ENCODE peak calls at places on chromosome 5, in nine cellular contexts. O, U, C, E, B, P, M, V and Q are unnamed samples.

GRCh38 chr5:98769006-98769255 is 4.5 kb upstream of the RGMB start:
- DNase-seq in E (no peak), B (no peak), M (no peak), O (no peak), U (no peak), C (no peak), V (peak), P (peak), Q (peak)

GRCh38 chr5:132257131-132258101 is at the start of gene PDLIM4:
- DNase-seq in E (no peak), C (no peak), U (no peak), O (no peak), V (peak), B (no peak), M (peak), P (no peak), Q (peak)

GRCh38 chr5:72767289-72768010 is 49.0 kb upstream of the TNPO1 start:
- DNase-seq in O (peak), U (no peak), E (no peak), P (no peak), M (no peak), C (no peak), B (no peak), V (peak), Q (peak)

GRCh38 chr5:60228676-60229075 is 335.1 kb upstream of the PDE4D start:
- DNase-seq in C (no peak), P (no peak), E (no peak), V (no peak), M (no peak), U (no peak), B (no peak), O (no peak), Q (no peak)

GRCh38 chr5:165457854-165458481 is 1952.5 kb downstream of the MAT2B start:
- DNase-seq in U (no peak), C (peak), O (no peak), M (no peak), P (no peak), E (no peak), V (peak), B (peak), Q (peak)

GRCh38 chr5:139272471-139273321 is 20.8 kb upstream of the MATR3 start:
- DNase-seq in O (no peak), C (peak), V (no peak), B (no peak), U (no peak), M (peak), E (no peak), P (no peak), Q (peak)

GRCh38 chr5:125023673-125024072 is 277.2 kb upstream of the ZNF608 start:
- DNase-seq in C (peak), V (no peak), M (no peak), E (no peak), U (no peak), P (no peak), O (no peak), B (no peak), Q (no peak)

GRCh38 chr5:75681125-75681830 is 36.0 kb downstream of the POC5 start:
- DNase-seq in P (no peak), B (no peak), O (peak), C (peak), E (no peak), V (no peak), U (no peak), M (peak), Q (peak)

GRCh38 chr5:100641833-100642232 is 106.7 kb downstream of the FAM174A start:
- DNase-seq in E (no peak), M (no peak), O (no peak), P (no peak), V (no peak), U (no peak), B (no peak), C (no peak), Q (no peak)

GRCh38 chr5:11683666-11684065 is 220.6 kb downstream of the CTNND2 start:
- DNase-seq in M (no peak), V (no peak), P (no peak), C (no peak), B (no peak), O (no peak), U (no peak), E (no peak), Q (peak)

GRCh38 chr5:110625376-110625999 is 101.0 kb downstream of the TMEM232 start:
- DNase-seq in E (no peak), C (peak), V (no peak), B (no peak), P (no peak), O (peak), U (no peak), M (peak), Q (peak)

GRCh38 chr5:14206028-14206725 is 63.0 kb downstream of the TRIO start:
- DNase-seq in P (no peak), M (no peak), O (no peak), E (no peak), V (no peak), C (no peak), U (no peak), B (no peak), Q (no peak)